ENCODE peak calls at places on chromosomes 11 and 22, in six cellular contexts. W, X, K, G, U and L are unnamed samples.

GRCh38 chr22:30251661-30252226 is 5.2 kb upstream of the LIF start:
- DNase-seq in U (no peak), X (no peak), K (no peak), W (peak), G (no peak), L (no peak)

GRCh38 chr11:72078477-72078876 is 1.9 kb downstream of the NUMA1 start:
- DNase-seq in W (no peak), K (no peak), X (no peak), U (no peak), G (no peak), L (no peak)

GRCh38 chr11:5383576-5383975 is at the start of gene OR51M1:
- DNase-seq in W (no peak), X (no peak), G (no peak), U (no peak), K (no peak), L (no peak)

GRCh38 chr11:126317681-126318641 is 14.1 kb downstream of the DCPS start:
- DNase-seq in G (peak), U (peak), W (no peak), K (peak), X (peak), L (no peak)

GRCh38 chr11:61118406-61118805 is 16.1 kb downstream of the CD5 start:
- DNase-seq in X (no peak), G (no peak), U (no peak), K (no peak), W (no peak), L (no peak)

GRCh38 chr22:38312261-38312800 is 4.9 kb downstream of the CSNK1E start:
- DNase-seq in X (no peak), K (no peak), G (no peak), U (no peak), W (no peak), L (no peak)

GRCh38 chr11:110337570-110338193 is 41.3 kb upstream of the RDX start:
- DNase-seq in W (no peak), U (no peak), K (no peak), G (no peak), X (no peak), L (no peak)

GRCh38 chr11:32451808-32452207 is 16.5 kb upstream of the WT1 start:
- DNase-seq in W (no peak), K (no peak), U (peak), X (no peak), G (no peak), L (no peak)

GRCh38 chr22:39169797-39170466 is 17.5 kb upstream of the CBX7 start:
- DNase-seq in U (no peak), X (no peak), G (no peak), W (no peak), K (no peak), L (no peak)

GRCh38 chr22:30717331-30717921 is 22.8 kb downstream of the OSBP2 start:
- DNase-seq in K (no peak), U (no peak), G (no peak), X (no peak), W (no peak), L (no peak)

GRCh38 chr11:122789916-122790315 is 48.4 kb upstream of the CRTAM start:
- DNase-seq in W (no peak), K (no peak), G (no peak), U (peak), X (no peak), L (no peak)

GRCh38 chr11:64686466-64687175 is 36.4 kb downstream of the NRXN2 start:
- DNase-seq in K (no peak), X (no peak), G (no peak), U (no peak), W (no peak), L (no peak)

GRCh38 chr22:46119093-46119728 is 31.1 kb upstream of the PPARA start:
- DNase-seq in U (no peak), G (no peak), K (no peak), X (no peak), W (no peak), L (no peak)

GRCh38 chr11:114109206-114110090 is 49.9 kb downstream of the ZBTB16 start:
- DNase-seq in U (no peak), W (no peak), G (no peak), X (peak), K (no peak), L (no peak)

GRCh38 chr22:35230839-35231584 is 26.3 kb upstream of the HMGXB4 start:
- DNase-seq in X (peak), U (no peak), G (peak), K (no peak), W (no peak), L (peak)

GRCh38 chr11:93529707-93530467 is 13.3 kb downstream of the SMCO4 start:
- DNase-seq in G (no peak), K (no peak), U (no peak), X (peak), W (no peak), L (no peak)

GRCh38 chr11:2803186-2804057 is 82.2 kb downstream of the CDKN1C start:
- DNase-seq in G (peak), U (no peak), X (no peak), K (no peak), W (no peak), L (no peak)

GRCh38 chr11:92211576-92212167 is 12.9 kb upstream of the FAT3 start:
- DNase-seq in X (no peak), K (peak), W (no peak), U (peak), G (no peak), L (no peak)

GRCh38 chr11:89495951-89496350 is 4.8 kb upstream of the NOX4 start:
- DNase-seq in X (no peak), W (no peak), K (no peak), U (no peak), G (no peak), L (no peak)

GRCh38 chr11:134561348-134561720 is 149.3 kb upstream of the B3GAT1 start:
- DNase-seq in G (no peak), U (no peak), X (no peak), W (no peak), K (no peak), L (no peak)

GRCh38 chr11:47620836-47621378 is 21.5 kb downstream of the MTCH2 start:
- DNase-seq in W (no peak), U (no peak), K (no peak), G (no peak), X (no peak), L (no peak)

GRCh38 chr22:46350111-46350510 is 14.6 kb downstream of the TRMU start:
- DNase-seq in G (no peak), X (no peak), K (no peak), W (no peak), U (no peak), L (no peak)

GRCh38 chr11:73201888-73202810 is 15.9 kb upstream of the P2RY2 start:
- DNase-seq in W (no peak), G (peak), U (no peak), K (no peak), X (no peak), L (no peak)

GRCh38 chr11:35061516-35062440 is 77.2 kb upstream of the CD44 start:
- DNase-seq in X (no peak), U (no peak), W (no peak), K (no peak), G (no peak), L (no peak)

GRCh38 chr11:32087602-32088001 is 3.3 kb upstream of the RCN1 start:
- DNase-seq in U (no peak), G (no peak), K (no peak), X (no peak), W (no peak), L (no peak)

GRCh38 chr11:71988050-71988449 is 10.7 kb upstream of the IL18BP start:
- DNase-seq in K (no peak), U (no peak), G (no peak), X (no peak), W (no peak), L (no peak)

GRCh38 chr11:40987895-40988435 is 471.5 kb downstream of the LRRC4C start:
- DNase-seq in G (no peak), W (no peak), K (no peak), U (no peak), X (no peak), L (no peak)

GRCh38 chr11:44992181-44992582 is 41.5 kb upstream of the TP53I11 start:
- DNase-seq in K (no peak), G (no peak), U (no peak), X (no peak), W (no peak), L (no peak)

GRCh38 chr22:42581762-42582716 is 28.3 kb downstream of the SERHL2 start:
- DNase-seq in U (peak), W (peak), G (peak), X (peak), K (peak), L (peak)